ENCODE peak calls at places on chromosomes 4 and X, in eight cellular contexts. Q is choroid plexus epithelial cell; K is T-helper 2 cell treated with Interferon-gamma antibody and Interleukin-4, amounts not matched to agents 5 μg/mL and 100 μg/mL, for 36 hours; O is transverse colon; W is CD8-positive, alpha-beta memory T cell; I is neural crest cell; A is upper lobe of right lung; G is cardiac muscle cell. V is an unnamed sample.
A peak's percentile ranks its signal among the peaks of the same experiment; 100 is the strongest.

GRCh38 chrX:2984342-2984741 is 22.0 kb upstream of the ARSH start:
- DNase-seq in A (no peak), G (no peak), Q (no peak), I (no peak), W (no peak), O (no peak), K (no peak), V (no peak)

GRCh38 chrX:97021680-97022079 is 138.0 kb downstream of the RPA4 start:
- DNase-seq in O (no peak), G (no peak), I (no peak), W (no peak), A (no peak), Q (peak; percentile 54), K (no peak), V (no peak)

GRCh38 chr4:88725986-88726385 is 28.4 kb upstream of the NAP1L5 start:
- DNase-seq in K (no peak), G (no peak), A (no peak), I (no peak), Q (no peak), O (no peak), W (no peak), V (no peak)

GRCh38 chrX:30657542-30658238 is 4.5 kb downstream of the GK start:
- DNase-seq in I (no peak), K (no peak), A (no peak), W (no peak), G (no peak), Q (peak; percentile 42), O (no peak), V (no peak)

GRCh38 chr4:141102367-141102766 is 30.9 kb downstream of the RNF150 start:
- DNase-seq in K (no peak), I (no peak), W (no peak), A (no peak), G (no peak), Q (peak; percentile 74), O (no peak), V (no peak)

GRCh38 chr4:119493419-119493818 is 135.2 kb downstream of the PDE5A start:
- DNase-seq in Q (peak; percentile 58), K (no peak), A (no peak), G (no peak), I (no peak), O (no peak), W (no peak), V (peak; percentile 16)

GRCh38 chr4:7207791-7208231 is 15.5 kb downstream of the SORCS2 start:
- DNase-seq in G (no peak), A (no peak), I (no peak), W (no peak), K (no peak), Q (peak; percentile 32), O (no peak), V (no peak)

GRCh38 chr4:88107406-88108107 is 50.9 kb downstream of the ABCG2 start:
- DNase-seq in W (no peak), A (no peak), I (no peak), K (no peak), Q (peak; percentile 34), G (no peak), O (peak; percentile 26), V (no peak)

GRCh38 chr4:16045687-16046086 is 38.1 kb downstream of the PROM1 start:
- DNase-seq in W (no peak), Q (no peak), K (no peak), O (no peak), A (no peak), I (no peak), G (no peak), V (no peak)

GRCh38 chr4:37865450-37865849 is 25.4 kb upstream of the TBC1D1 start:
- DNase-seq in W (no peak), K (no peak), O (no peak), I (no peak), A (no peak), G (no peak), Q (peak; percentile 91), V (no peak)